ENCODE peak calls at places on chromosomes 7 and 10, in five cellular contexts. M, P, O, S and U are unnamed samples. For H3K9me3, the result is how much of the 10 kb centered on the place peaks cover.

GRCh38 chr10:2633630-2634029 is 433.7 kb upstream of the PFKP start:
- DNase-seq in P (no peak), S (no peak), M (no peak), O (no peak), U (no peak)

GRCh38 chr10:114652402-114653368 is 5.4 kb downstream of the ABLIM1 start:
- DNase-seq in S (no peak), O (no peak), P (no peak), M (no peak), U (no peak)

GRCh38 chr10:23158370-23158769 is 33.7 kb upstream of the PTF1A start:
- DNase-seq in M (peak), O (peak), S (peak), P (peak), U (no peak)

GRCh38 chr7:112481833-112482669 is 1.3 kb downstream of the LSMEM1 start:
- DNase-seq in S (peak), M (no peak), P (peak), O (peak), U (peak)

GRCh38 chr10:110447886-110448285 is 49.8 kb upstream of the DUSP5 start:
- DNase-seq in P (no peak), M (no peak), S (no peak), O (no peak), U (no peak)

GRCh38 chr10:78115135-78115853 is 81.6 kb downstream of the RPS24 start:
- DNase-seq in S (no peak), P (no peak), M (no peak), O (no peak), U (no peak)

GRCh38 chr7:71753236-71753635 is 621.3 kb downstream of the GALNT17 start:
- DNase-seq in O (no peak), S (no peak), P (no peak), M (no peak), U (no peak)

GRCh38 chr10:123043409-123043925 is 34.7 kb downstream of the ACADSB start:
- DNase-seq in P (peak), M (peak), S (peak), O (peak), U (no peak)

GRCh38 chr7:117269895-117270294 is 53.0 kb downstream of the WNT2 start:
- DNase-seq in P (no peak), O (peak), M (no peak), S (peak), U (no peak)

GRCh38 chr10:71213127-71213616 is 802 bp downstream of the UNC5B start:
- DNase-seq in M (peak), S (peak), P (peak), O (peak), U (no peak)

GRCh38 chr10:68423522-68423921 is 16.4 kb upstream of the RUFY2 start:
- DNase-seq in M (no peak), O (no peak), P (no peak), S (no peak), U (no peak)

GRCh38 chr7:30980194-30980593 is 16.4 kb downstream of the GHRHR start:
- DNase-seq in O (no peak), M (no peak), S (no peak), P (no peak), U (no peak)

GRCh38 chr7:78178319-78178718 is 379.7 kb downstream of the PHTF2 start:
- DNase-seq in P (no peak), M (no peak), O (no peak), S (peak), U (no peak)

GRCh38 chr10:48655426-48656240 is 29.0 kb upstream of the WDFY4 start:
- DNase-seq in P (no peak), O (peak), M (peak), S (peak), U (peak)

GRCh38 chr7:70696139-70696782 is 435.7 kb upstream of the GALNT17 start:
- DNase-seq in P (no peak), M (peak), O (peak), S (peak), U (no peak)

GRCh38 chr10:4459531-4459930 is 366.5 kb upstream of the AKR1E2 start:
- DNase-seq in M (no peak), P (no peak), O (peak), S (peak), U (no peak)

GRCh38 chr7:156474241-156474743 is 166.3 kb upstream of the RNF32 start:
- DNase-seq in P (no peak), M (no peak), S (peak), O (peak), U (no peak)

GRCh38 chr10:114714281-114714741 is 56.2 kb upstream of the ABLIM1 start:
- DNase-seq in O (peak), S (peak), P (no peak), M (no peak), U (no peak)

GRCh38 chr7:47979145-47979831 is at the start of gene HUS1:
- DNase-seq in P (peak), M (peak), O (peak), S (peak), U (peak)

GRCh38 chr10:132264966-132265877 is 42.5 kb downstream of the STK32C start:
- DNase-seq in P (no peak), S (peak), O (peak), M (no peak), U (peak)
- H3K9ac ChIP-seq in P (no peak), S (no peak), O (no peak), M (no peak), U (no peak)

GRCh38 chr10:133445751-133446708 is 7.7 kb upstream of the SCART1 start:
- DNase-seq in M (no peak), S (no peak), P (no peak), O (no peak), U (peak)
- H3K9me3 ChIP-seq in M (under half), S (under half), P (under half), O (under half), U (under half)

DNA sequence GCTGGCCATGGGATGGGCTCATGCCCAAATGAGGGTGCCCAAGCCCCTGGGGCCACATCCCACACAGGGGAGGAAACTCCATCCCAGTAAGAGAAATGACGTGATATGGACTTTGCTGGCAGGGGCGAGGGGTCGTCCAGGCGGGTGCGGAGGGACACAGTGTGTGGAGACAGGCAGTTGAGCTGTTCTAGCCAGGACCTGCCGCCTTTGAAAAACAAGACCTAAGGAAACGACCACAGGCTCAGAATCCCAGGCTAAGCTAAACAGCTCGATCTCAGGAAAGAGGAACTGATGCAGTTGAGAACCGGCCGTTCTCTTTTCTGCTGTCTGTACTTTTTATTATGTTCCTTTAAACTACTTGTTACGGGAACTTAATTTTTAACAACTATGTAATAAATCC is 51.1 kb upstream of the NFE2L3 start:
- DNase-seq in M (no peak), P (no peak), S (no peak), O (no peak), U (no peak)
- H3K27ac ChIP-seq in M (no peak), P (no peak), S (no peak), O (no peak), U (peak)

GRCh38 chr10:6739530-6740174 is 159.6 kb upstream of the PRKCQ start:
- DNase-seq in M (no peak), S (no peak), O (no peak), P (no peak), U (no peak)

GRCh38 chr10:6737758-6738463 is 157.8 kb upstream of the PRKCQ start:
- DNase-seq in P (no peak), O (peak), S (peak), M (no peak), U (no peak)

GRCh38 chr10:6737080-6737641 is 157.1 kb upstream of the PRKCQ start:
- DNase-seq in S (peak), M (no peak), P (peak), O (peak), U (no peak)

GRCh38 chr10:6741561-6741960 is 161.5 kb upstream of the PRKCQ start:
- DNase-seq in M (no peak), P (no peak), O (no peak), S (peak), U (no peak)

DNA sequence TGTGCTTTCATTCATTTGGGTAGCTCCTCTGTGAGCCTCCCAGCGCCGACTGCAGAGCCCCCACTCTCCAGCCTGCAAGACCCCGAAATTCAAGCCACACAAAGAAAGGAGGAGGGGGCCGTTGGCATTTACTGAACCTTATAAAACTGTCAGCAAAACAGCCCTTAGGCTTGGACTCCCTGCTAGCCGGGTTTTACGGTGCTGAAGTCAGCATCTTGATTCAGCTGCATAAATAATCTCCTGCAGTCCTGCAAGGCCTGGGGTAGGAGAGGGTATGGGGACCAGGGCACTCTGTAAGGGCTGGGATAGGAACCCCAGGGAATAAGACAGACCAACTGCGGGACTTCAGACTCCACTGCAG is 158.4 kb upstream of the PRKCQ start:
- DNase-seq in S (peak), M (no peak), O (peak), P (no peak), U (no peak)
- H3K9ac ChIP-seq in S (peak), M (no peak), O (no peak), P (peak), U (no peak)

DNA sequence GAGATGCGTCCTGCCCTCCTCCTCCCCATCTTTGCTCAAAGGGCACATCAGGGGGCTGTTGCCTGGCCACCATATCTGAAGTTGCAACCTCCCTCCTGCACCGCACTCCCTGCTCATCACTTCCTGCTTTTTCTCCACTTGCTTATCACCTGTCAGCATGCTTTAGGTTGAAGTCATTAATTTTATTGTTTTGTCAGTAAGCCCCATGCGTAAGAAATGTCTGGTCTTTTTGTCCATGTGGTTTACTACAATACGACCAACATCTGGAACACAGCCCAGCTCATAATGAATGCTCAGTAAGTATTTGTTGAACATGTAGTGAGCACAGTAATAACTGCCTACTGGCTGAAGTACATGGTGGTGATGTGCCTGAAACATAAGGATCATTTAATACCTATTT is 71.6 kb upstream of the GJD4 start:
- DNase-seq in O (peak), M (no peak), P (no peak), S (no peak), U (no peak)
- H3K9me3 ChIP-seq in O (under half), M (under half), P (under half), S (under half), U (under half)

DNA sequence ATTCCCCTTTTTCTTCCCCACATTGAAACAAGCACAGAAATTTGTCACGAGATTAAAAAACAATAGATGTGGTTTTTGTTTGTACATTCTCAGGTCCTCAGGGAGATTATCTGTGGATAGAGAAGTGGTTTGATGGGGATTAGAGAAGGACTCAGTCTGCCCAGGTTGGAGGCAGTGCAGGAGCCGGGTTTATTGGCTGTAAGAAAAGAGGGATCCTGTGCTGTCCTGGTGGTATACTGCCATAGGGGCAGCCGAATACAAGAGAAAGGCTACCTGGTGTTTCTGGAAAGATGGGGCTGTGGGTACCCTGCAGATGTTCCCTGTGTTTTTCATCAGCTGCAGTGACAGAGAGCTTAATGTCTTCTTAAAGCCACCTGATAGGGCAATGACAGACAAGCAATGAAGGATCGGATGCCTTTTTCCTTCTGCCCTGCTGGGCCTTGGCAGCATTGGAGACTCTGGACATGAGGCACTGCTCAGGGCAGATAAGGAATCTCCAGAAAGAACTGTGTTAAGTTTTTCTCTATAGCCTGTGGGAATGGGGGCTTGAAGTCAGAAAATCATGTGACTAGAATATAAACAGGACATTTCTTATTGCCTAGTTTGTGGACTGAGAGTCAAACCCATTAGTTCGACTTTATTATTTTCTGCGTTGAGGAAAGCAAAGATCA is 18.1 kb upstream of the GPR141 start:
- DNase-seq in O (no peak), M (no peak), P (no peak), S (no peak), U (no peak)
- H3K27ac ChIP-seq in O (no peak), M (no peak), P (no peak), S (no peak), U (no peak)